ENCODE peak calls at places on chromosomes 6 and 20, in five cellular contexts. One of them, this sample, is unnamed.

GRCh38 chr6:138157986-138158638 is 3.6 kb upstream of the ARFGEF3 start:
- DNase-seq in CD4-positive, CD25-positive, alpha-beta regulatory T cell: no peak
- DNase-seq in activated CD8-positive, alpha-beta T cell treated with anti-CD3 and anti-CD28 coated beads for 36 hours: no peak
- DNase-seq in left ventricle myocardium superior: no peak
- DNase-seq in hippocampal formation: no peak
- DNase-seq in this sample: no peak

GRCh38 chr20:14724465-14724864 is 387.1 kb upstream of the FLRT3 start:
- DNase-seq in hippocampal formation: no peak
- DNase-seq in left ventricle myocardium superior: no peak
- DNase-seq in activated CD8-positive, alpha-beta T cell treated with anti-CD3 and anti-CD28 coated beads for 36 hours: no peak
- DNase-seq in CD4-positive, CD25-positive, alpha-beta regulatory T cell: no peak
- DNase-seq in this sample: no peak

GRCh38 chr6:6661684-6662083 is 73.2 kb downstream of the LY86 start:
- DNase-seq in CD4-positive, CD25-positive, alpha-beta regulatory T cell: no peak
- DNase-seq in hippocampal formation: peak
- DNase-seq in left ventricle myocardium superior: no peak
- DNase-seq in activated CD8-positive, alpha-beta T cell treated with anti-CD3 and anti-CD28 coated beads for 36 hours: no peak
- DNase-seq in this sample: no peak

GRCh38 chr6:129525055-129525454 is 184.9 kb downstream of the ARHGAP18 start:
- DNase-seq in CD4-positive, CD25-positive, alpha-beta regulatory T cell: no peak
- DNase-seq in left ventricle myocardium superior: no peak
- DNase-seq in hippocampal formation: no peak
- DNase-seq in activated CD8-positive, alpha-beta T cell treated with anti-CD3 and anti-CD28 coated beads for 36 hours: no peak
- DNase-seq in this sample: no peak

GRCh38 chr20:16752901-16753300 is 4.7 kb downstream of the OTOR start:
- DNase-seq in CD4-positive, CD25-positive, alpha-beta regulatory T cell: no peak
- DNase-seq in activated CD8-positive, alpha-beta T cell treated with anti-CD3 and anti-CD28 coated beads for 36 hours: no peak
- DNase-seq in hippocampal formation: no peak
- DNase-seq in left ventricle myocardium superior: no peak
- DNase-seq in this sample: no peak

GRCh38 chr6:125765944-125766343 is 16.5 kb downstream of the HEY2 start:
- DNase-seq in left ventricle myocardium superior: no peak
- DNase-seq in CD4-positive, CD25-positive, alpha-beta regulatory T cell: no peak
- DNase-seq in activated CD8-positive, alpha-beta T cell treated with anti-CD3 and anti-CD28 coated beads for 36 hours: no peak
- DNase-seq in hippocampal formation: no peak
- DNase-seq in this sample: no peak

GRCh38 chr6:163741342-163741741 is 326.8 kb downstream of the QKI start:
- DNase-seq in CD4-positive, CD25-positive, alpha-beta regulatory T cell: no peak
- DNase-seq in activated CD8-positive, alpha-beta T cell treated with anti-CD3 and anti-CD28 coated beads for 36 hours: no peak
- DNase-seq in left ventricle myocardium superior: no peak
- DNase-seq in hippocampal formation: no peak
- DNase-seq in this sample: no peak

GRCh38 chr6:83442752-83443151 is 11.9 kb upstream of the ME1 start:
- DNase-seq in activated CD8-positive, alpha-beta T cell treated with anti-CD3 and anti-CD28 coated beads for 36 hours: no peak
- DNase-seq in left ventricle myocardium superior: no peak
- DNase-seq in CD4-positive, CD25-positive, alpha-beta regulatory T cell: no peak
- DNase-seq in hippocampal formation: no peak
- DNase-seq in this sample: no peak

GRCh38 chr6:74073429-74073828 is 377.4 kb downstream of the CD109 start:
- DNase-seq in activated CD8-positive, alpha-beta T cell treated with anti-CD3 and anti-CD28 coated beads for 36 hours: no peak
- DNase-seq in hippocampal formation: no peak
- DNase-seq in CD4-positive, CD25-positive, alpha-beta regulatory T cell: no peak
- DNase-seq in left ventricle myocardium superior: no peak
- DNase-seq in this sample: no peak

This sample was measured in smooth muscle cell of the brain vasculature.